ENCODE peak calls at places on chromosomes 16 and 17, in eight cellular contexts. One of them, this sample, is unnamed.

GRCh38 chr16:86836503-86837125 is 258.3 kb downstream of the FOXL1 start:
- DNase-seq in colonic mucosa: no peak
- DNase-seq in neural progenitor cell: no peak
- DNase-seq in thoracic aorta: no peak
- DNase-seq in lower lobe of right lung: no peak
- DNase-seq in mesenchymal stem cell: peak; percentile 72
- DNase-seq in endodermal cell: no peak
- DNase-seq in A549: no peak
- DNase-seq in this sample: peak; percentile 86

GRCh38 chr17:77645441-77646430 is 312.8 kb upstream of the TNRC6C start:
- DNase-seq in colonic mucosa: no peak
- DNase-seq in neural progenitor cell: peak; percentile 46
- DNase-seq in thoracic aorta: no peak
- DNase-seq in lower lobe of right lung: no peak
- DNase-seq in mesenchymal stem cell: no peak
- DNase-seq in endodermal cell: peak; percentile 57
- DNase-seq in A549: no peak
- DNase-seq in this sample: no peak

GRCh38 chr17:16973760-16974540 is 2.0 kb upstream of the TNFRSF13B start:
- DNase-seq in colonic mucosa: no peak
- DNase-seq in neural progenitor cell: no peak
- DNase-seq in thoracic aorta: no peak
- DNase-seq in lower lobe of right lung: no peak
- DNase-seq in mesenchymal stem cell: no peak
- DNase-seq in endodermal cell: peak; percentile 34
- DNase-seq in A549: no peak
- DNase-seq in this sample: no peak

GRCh38 chr17:57482657-57483056 is 226.3 kb downstream of the MSI2 start:
- DNase-seq in colonic mucosa: no peak
- DNase-seq in neural progenitor cell: no peak
- DNase-seq in thoracic aorta: no peak
- DNase-seq in lower lobe of right lung: no peak
- DNase-seq in mesenchymal stem cell: peak; percentile 53
- DNase-seq in endodermal cell: no peak
- DNase-seq in A549: no peak
- DNase-seq in this sample: no peak

GRCh38 chr17:39929657-39930407 is 2.3 kb downstream of the LRRC3C start:
- DNase-seq in colonic mucosa: no peak
- DNase-seq in neural progenitor cell: no peak
- DNase-seq in thoracic aorta: no peak
- DNase-seq in lower lobe of right lung: no peak
- DNase-seq in mesenchymal stem cell: peak; percentile 79
- DNase-seq in endodermal cell: no peak
- DNase-seq in A549: peak; percentile 55
- DNase-seq in this sample: peak; percentile 58

GRCh38 chr16:87671715-87672270 is 69.5 kb downstream of the JPH3 start:
- DNase-seq in colonic mucosa: no peak
- DNase-seq in neural progenitor cell: no peak
- DNase-seq in thoracic aorta: no peak
- DNase-seq in lower lobe of right lung: no peak
- DNase-seq in mesenchymal stem cell: no peak
- DNase-seq in endodermal cell: no peak
- DNase-seq in A549: no peak
- DNase-seq in this sample: no peak

GRCh38 chr17:13534946-13535345 is 66.8 kb downstream of the HS3ST3A1 start:
- DNase-seq in colonic mucosa: no peak
- DNase-seq in neural progenitor cell: no peak
- DNase-seq in thoracic aorta: no peak
- DNase-seq in lower lobe of right lung: no peak
- DNase-seq in mesenchymal stem cell: no peak
- DNase-seq in endodermal cell: no peak
- DNase-seq in A549: no peak
- DNase-seq in this sample: no peak

GRCh38 chr16:404971-405486 is 3.3 kb downstream of the DECR2 start:
- DNase-seq in colonic mucosa: no peak
- DNase-seq in neural progenitor cell: no peak
- DNase-seq in thoracic aorta: no peak
- DNase-seq in lower lobe of right lung: no peak
- DNase-seq in mesenchymal stem cell: no peak
- DNase-seq in endodermal cell: peak; percentile 51
- DNase-seq in A549: no peak
- DNase-seq in this sample: no peak

GRCh38 chr16:932831-933330 is 37.9 kb downstream of the LMF1 start:
- DNase-seq in colonic mucosa: no peak
- DNase-seq in neural progenitor cell: no peak
- DNase-seq in thoracic aorta: no peak
- DNase-seq in lower lobe of right lung: no peak
- DNase-seq in mesenchymal stem cell: no peak
- DNase-seq in endodermal cell: no peak
- DNase-seq in A549: no peak
- DNase-seq in this sample: no peak

GRCh38 chr17:40547079-40547784 is 18.0 kb downstream of the CCR7 start:
- DNase-seq in colonic mucosa: no peak
- DNase-seq in neural progenitor cell: no peak
- DNase-seq in thoracic aorta: no peak
- DNase-seq in lower lobe of right lung: no peak
- DNase-seq in mesenchymal stem cell: no peak
- DNase-seq in endodermal cell: peak; percentile 48
- DNase-seq in A549: no peak
- DNase-seq in this sample: peak; percentile 97

GRCh38 chr16:67922221-67922620 is 9.4 kb downstream of the CTRL start:
- DNase-seq in colonic mucosa: no peak
- DNase-seq in neural progenitor cell: no peak
- DNase-seq in thoracic aorta: no peak
- DNase-seq in lower lobe of right lung: no peak
- DNase-seq in mesenchymal stem cell: no peak
- DNase-seq in endodermal cell: no peak
- DNase-seq in A549: no peak
- DNase-seq in this sample: no peak

GRCh38 chr16:67926181-67926742 is 5.4 kb downstream of the CTRL start:
- DNase-seq in colonic mucosa: no peak
- DNase-seq in neural progenitor cell: no peak
- DNase-seq in thoracic aorta: no peak
- DNase-seq in lower lobe of right lung: peak; percentile 58
- DNase-seq in mesenchymal stem cell: no peak
- DNase-seq in endodermal cell: peak; percentile 75
- DNase-seq in A549: no peak
- DNase-seq in this sample: no peak

GRCh38 chr16:67924140-67924906 is 7.3 kb downstream of the CTRL start:
- DNase-seq in colonic mucosa: no peak
- DNase-seq in neural progenitor cell: no peak
- DNase-seq in thoracic aorta: no peak
- DNase-seq in lower lobe of right lung: no peak
- DNase-seq in mesenchymal stem cell: no peak
- DNase-seq in endodermal cell: no peak
- DNase-seq in A549: no peak
- DNase-seq in this sample: no peak

GRCh38 chr16:67922740-67923139 is 8.9 kb downstream of the CTRL start:
- DNase-seq in colonic mucosa: no peak
- DNase-seq in neural progenitor cell: no peak
- DNase-seq in thoracic aorta: no peak
- DNase-seq in lower lobe of right lung: no peak
- DNase-seq in mesenchymal stem cell: no peak
- DNase-seq in endodermal cell: no peak
- DNase-seq in A549: no peak
- DNase-seq in this sample: no peak

GRCh38 chr16:67923414-67924127 is 8.1 kb downstream of the CTRL start:
- DNase-seq in colonic mucosa: no peak
- DNase-seq in neural progenitor cell: no peak
- DNase-seq in thoracic aorta: no peak
- DNase-seq in lower lobe of right lung: no peak
- DNase-seq in mesenchymal stem cell: no peak
- DNase-seq in endodermal cell: no peak
- DNase-seq in A549: no peak
- DNase-seq in this sample: no peak
- H3K4me1 ChIP-seq in colonic mucosa: no peaks in the 10 kb centered on the region
- H3K4me1 ChIP-seq in neural progenitor cell: no peaks in the 10 kb centered on the region
- H3K4me1 ChIP-seq in thoracic aorta: peaks cover 19% of the 10 kb centered on the region
- H3K4me1 ChIP-seq in lower lobe of right lung: peaks cover 31% of the 10 kb centered on the region
- H3K4me1 ChIP-seq in mesenchymal stem cell: peaks cover 18% of the 10 kb centered on the region
- H3K4me1 ChIP-seq in endodermal cell: no peaks in the 10 kb centered on the region
- H3K4me1 ChIP-seq in A549: no peaks in the 10 kb centered on the region
- H3K4me1 ChIP-seq in this sample: no peaks in the 10 kb centered on the region

GRCh38 chr16:2526135-2526534 is 5.1 kb downstream of the CEMP1 start:
- DNase-seq in colonic mucosa: no peak
- DNase-seq in neural progenitor cell: no peak
- DNase-seq in thoracic aorta: no peak
- DNase-seq in lower lobe of right lung: peak; percentile 73
- DNase-seq in mesenchymal stem cell: no peak
- DNase-seq in endodermal cell: no peak
- DNase-seq in A549: no peak
- DNase-seq in this sample: no peak
- H3K27ac ChIP-seq in colonic mucosa: no peak overlapping the region
- H3K27ac ChIP-seq in neural progenitor cell: no peak overlapping the region
- H3K27ac ChIP-seq in thoracic aorta: no peak overlapping the region
- H3K27ac ChIP-seq in lower lobe of right lung: peak overlapping the region; percentile 46
- H3K27ac ChIP-seq in mesenchymal stem cell: no peak overlapping the region
- H3K27ac ChIP-seq in endodermal cell: no peak overlapping the region
- H3K27ac ChIP-seq in A549: no peak overlapping the region
- H3K27ac ChIP-seq in this sample: no peak overlapping the region

GRCh38 chr17:72816406-72816805 is 276.1 kb downstream of the SLC39A11 start:
- DNase-seq in colonic mucosa: no peak
- DNase-seq in neural progenitor cell: peak; percentile 36
- DNase-seq in thoracic aorta: no peak
- DNase-seq in lower lobe of right lung: no peak
- DNase-seq in mesenchymal stem cell: no peak
- DNase-seq in endodermal cell: peak; percentile 82
- DNase-seq in A549: no peak
- DNase-seq in this sample: no peak

GRCh38 chr17:72811976-72812687 is 280.4 kb downstream of the SLC39A11 start:
- DNase-seq in colonic mucosa: no peak
- DNase-seq in neural progenitor cell: no peak
- DNase-seq in thoracic aorta: no peak
- DNase-seq in lower lobe of right lung: no peak
- DNase-seq in mesenchymal stem cell: no peak
- DNase-seq in endodermal cell: no peak
- DNase-seq in A549: no peak
- DNase-seq in this sample: no peak

GRCh38 chr17:72806011-72806410 is 286.5 kb downstream of the SLC39A11 start:
- DNase-seq in colonic mucosa: no peak
- DNase-seq in neural progenitor cell: no peak
- DNase-seq in thoracic aorta: no peak
- DNase-seq in lower lobe of right lung: no peak
- DNase-seq in mesenchymal stem cell: no peak
- DNase-seq in endodermal cell: no peak
- DNase-seq in A549: no peak
- DNase-seq in this sample: no peak

GRCh38 chr17:72812823-72813222 is 279.7 kb downstream of the SLC39A11 start:
- DNase-seq in colonic mucosa: no peak
- DNase-seq in neural progenitor cell: no peak
- DNase-seq in thoracic aorta: no peak
- DNase-seq in lower lobe of right lung: no peak
- DNase-seq in mesenchymal stem cell: peak; percentile 1
- DNase-seq in endodermal cell: no peak
- DNase-seq in A549: no peak
- DNase-seq in this sample: peak; percentile 14

DNA sequence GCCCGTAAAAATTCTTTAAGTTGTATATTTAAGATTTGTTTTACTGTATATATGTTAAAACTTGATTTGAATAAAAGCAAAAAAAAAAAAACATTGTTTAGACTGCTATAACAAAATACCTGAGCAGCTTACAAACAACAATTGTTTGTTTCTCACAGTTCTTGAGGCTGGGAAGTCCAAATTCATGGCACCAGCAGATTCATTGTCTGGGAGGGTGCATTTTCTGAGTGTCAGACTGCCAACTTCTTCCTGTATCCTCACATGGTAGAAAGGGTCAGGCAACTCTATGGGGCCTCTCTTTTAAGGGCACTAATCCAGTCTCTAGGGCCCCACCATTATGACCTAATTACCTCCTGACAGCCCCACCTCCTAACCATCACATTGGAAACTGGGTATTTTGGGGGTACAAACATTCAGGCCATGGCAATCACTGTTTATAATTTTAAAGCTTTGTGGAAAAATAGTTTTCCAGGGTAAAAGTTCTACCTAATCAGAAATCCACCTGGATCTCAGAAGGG is 281.4 kb downstream of the SLC39A11 start:
- DNase-seq in colonic mucosa: no peak
- DNase-seq in neural progenitor cell: no peak
- DNase-seq in thoracic aorta: no peak
- DNase-seq in lower lobe of right lung: no peak
- DNase-seq in mesenchymal stem cell: no peak
- DNase-seq in endodermal cell: no peak
- DNase-seq in A549: no peak
- DNase-seq in this sample: no peak
- H3K4me1 ChIP-seq in colonic mucosa: no peaks in the 10 kb centered on the region
- H3K4me1 ChIP-seq in neural progenitor cell: peaks cover 3% of the 10 kb centered on the region
- H3K4me1 ChIP-seq in thoracic aorta: no peaks in the 10 kb centered on the region
- H3K4me1 ChIP-seq in lower lobe of right lung: no peaks in the 10 kb centered on the region
- H3K4me1 ChIP-seq in mesenchymal stem cell: no peaks in the 10 kb centered on the region
- H3K4me1 ChIP-seq in endodermal cell: no peaks in the 10 kb centered on the region
- H3K4me1 ChIP-seq in A549: no peaks in the 10 kb centered on the region
- H3K4me1 ChIP-seq in this sample: no peaks in the 10 kb centered on the region

GRCh38 chr17:41581366-41582060 is 5.2 kb downstream of the KRT14 start:
- DNase-seq in colonic mucosa: no peak
- DNase-seq in neural progenitor cell: no peak
- DNase-seq in thoracic aorta: no peak
- DNase-seq in lower lobe of right lung: no peak
- DNase-seq in mesenchymal stem cell: no peak
- DNase-seq in endodermal cell: no peak
- DNase-seq in A549: no peak
- DNase-seq in this sample: no peak

GRCh38 chr17:41585301-41585700 is 1.4 kb downstream of the KRT14 start:
- DNase-seq in colonic mucosa: no peak
- DNase-seq in neural progenitor cell: peak; percentile 8
- DNase-seq in thoracic aorta: no peak
- DNase-seq in lower lobe of right lung: no peak
- DNase-seq in mesenchymal stem cell: no peak
- DNase-seq in endodermal cell: no peak
- DNase-seq in A549: no peak
- DNase-seq in this sample: peak; percentile 23

GRCh38 chr17:41580244-41580575 is 6.5 kb downstream of the KRT14 start:
- DNase-seq in colonic mucosa: no peak
- DNase-seq in neural progenitor cell: no peak
- DNase-seq in thoracic aorta: no peak
- DNase-seq in lower lobe of right lung: no peak
- DNase-seq in mesenchymal stem cell: no peak
- DNase-seq in endodermal cell: no peak
- DNase-seq in A549: no peak
- DNase-seq in this sample: no peak

GRCh38 chr17:41580651-41581365 is 5.9 kb downstream of the KRT14 start:
- DNase-seq in colonic mucosa: no peak
- DNase-seq in neural progenitor cell: no peak
- DNase-seq in thoracic aorta: no peak
- DNase-seq in lower lobe of right lung: no peak
- DNase-seq in mesenchymal stem cell: no peak
- DNase-seq in endodermal cell: no peak
- DNase-seq in A549: no peak
- DNase-seq in this sample: peak; percentile 94

GRCh38 chr17:41583137-41584127 is 3.3 kb downstream of the KRT14 start:
- DNase-seq in colonic mucosa: peak; percentile 89
- DNase-seq in neural progenitor cell: no peak
- DNase-seq in thoracic aorta: no peak
- DNase-seq in lower lobe of right lung: no peak
- DNase-seq in mesenchymal stem cell: no peak
- DNase-seq in endodermal cell: no peak
- DNase-seq in A549: no peak
- DNase-seq in this sample: peak; percentile 75
- H3K27ac ChIP-seq in colonic mucosa: no peak overlapping the region
- H3K27ac ChIP-seq in neural progenitor cell: no peak overlapping the region
- H3K27ac ChIP-seq in thoracic aorta: no peak overlapping the region
- H3K27ac ChIP-seq in lower lobe of right lung: no peak overlapping the region
- H3K27ac ChIP-seq in mesenchymal stem cell: no peak overlapping the region
- H3K27ac ChIP-seq in endodermal cell: no peak overlapping the region
- H3K27ac ChIP-seq in A549: no peak overlapping the region
- H3K27ac ChIP-seq in this sample: peak overlapping the region; percentile 97

This sample was measured in mammary epithelial cell.